ENCODE peak calls at places on chromosomes 7 and 10, in five cellular contexts. B, Y, H, K and X are unnamed samples. For H3K4me1, the result is how much of the 10 kb centered on the place peaks cover.

GRCh38 chr10:36489181-36489927 is 636.0 kb upstream of the ANKRD30A start:
- DNase-seq in H (no peak), Y (no peak), B (peak), K (no peak), X (peak)

GRCh38 chr7:66323114-66323513 is 118.0 kb downstream of the TPST1 start:
- DNase-seq in B (no peak), H (no peak), K (no peak), Y (no peak), X (no peak)

GRCh38 chr10:91891285-91892001 is 17.8 kb downstream of the FGFBP3 start:
- DNase-seq in H (no peak), K (no peak), B (no peak), Y (no peak), X (peak)

GRCh38 chr10:109149666-109150350 is 773.5 kb downstream of the XPNPEP1 start:
- DNase-seq in H (no peak), K (no peak), B (no peak), Y (no peak), X (no peak)

GRCh38 chr10:88743999-88744398 is 15.8 kb upstream of the LIPN start:
- DNase-seq in Y (peak), H (no peak), K (no peak), B (no peak), X (no peak)

GRCh38 chr10:133565441-133566294 is at the start of gene SYCE1:
- DNase-seq in K (no peak), B (no peak), H (no peak), Y (no peak), X (no peak)

GRCh38 chr7:36129048-36129534 is 24.0 kb upstream of the EEPD1 start:
- DNase-seq in H (peak), Y (peak), K (no peak), B (no peak), X (peak)

GRCh38 chr7:127514499-127514898 is 70.9 kb downstream of the GCC1 start:
- DNase-seq in Y (no peak), H (no peak), B (no peak), K (peak), X (no peak)

DNA sequence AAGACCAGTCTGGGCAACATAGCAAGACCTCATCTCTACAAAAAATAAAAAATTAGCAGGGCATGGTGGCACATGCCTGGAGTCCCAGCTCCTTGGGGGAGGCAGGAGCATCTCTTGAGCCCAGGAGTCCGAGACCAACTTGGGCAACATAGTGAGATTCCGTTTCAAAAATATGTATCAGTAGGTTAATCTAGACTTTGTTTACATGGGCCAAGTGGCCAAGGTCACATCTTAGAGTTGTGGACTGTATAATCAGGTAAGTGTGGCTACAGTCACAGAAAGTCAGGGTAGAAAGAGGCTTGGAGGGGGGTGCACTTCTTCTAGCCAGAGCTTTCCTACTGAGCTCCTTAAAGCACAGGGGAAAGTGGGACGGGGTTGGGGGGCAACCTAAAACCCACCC is 174.4 kb downstream of the CUX1 start:
- DNase-seq in B (no peak), H (no peak), Y (no peak), K (no peak), X (no peak)
- H3K4me1 ChIP-seq in B (under half), H (under half), Y (under half), K (under half), X (under half)

GRCh38 chr7:2117681-2118045 is 115.1 kb downstream of the MAD1L1 start:
- DNase-seq in B (no peak), H (no peak), Y (no peak), K (no peak), X (no peak)
- H3K4me1 ChIP-seq in B (under half), H (under half), Y (under half), K (under half), X (under half)

GRCh38 chr7:104926905-104927454 is 87.0 kb upstream of the KMT2E start:
- DNase-seq in Y (peak), B (no peak), H (peak), K (no peak), X (no peak)
- H3K4me1 ChIP-seq in Y (under half), B (under half), H (half or more), K (under half), X (under half)

GRCh38 chr7:143374556-143374955 is 6.6 kb upstream of the ZYX start:
- DNase-seq in H (no peak), K (no peak), B (no peak), Y (no peak), X (no peak)

GRCh38 chr7:143373255-143373794 is 7.8 kb upstream of the ZYX start:
- DNase-seq in K (no peak), H (no peak), B (no peak), Y (no peak), X (no peak)

GRCh38 chr7:143379607-143380263 is 1.4 kb upstream of the ZYX start:
- DNase-seq in H (no peak), B (no peak), K (no peak), Y (no peak), X (peak)

GRCh38 chr7:143375298-143376034 is 5.7 kb upstream of the ZYX start:
- DNase-seq in K (no peak), H (no peak), Y (no peak), B (no peak), X (no peak)

GRCh38 chr7:143376396-143376795 is 4.7 kb upstream of the ZYX start:
- DNase-seq in H (no peak), Y (no peak), K (no peak), B (no peak), X (no peak)
- H3K4me1 ChIP-seq in H (under half), Y (under half), K (under half), B (under half), X (under half)

GRCh38 chr10:93106631-93107072 is 33.0 kb downstream of the CYP26A1 start:
- DNase-seq in K (no peak), Y (no peak), B (no peak), H (no peak), X (no peak)

GRCh38 chr10:93113042-93113441 is 39.3 kb downstream of the CYP26A1 start:
- DNase-seq in H (no peak), B (no peak), K (no peak), Y (peak), X (no peak)

GRCh38 chr10:93115661-93116383 is 42.1 kb downstream of the CYP26A1 start:
- DNase-seq in H (peak), K (peak), B (peak), Y (peak), X (peak)

GRCh38 chr10:93110472-93111146 is 36.9 kb downstream of the CYP26A1 start:
- DNase-seq in K (no peak), B (no peak), Y (no peak), H (no peak), X (no peak)
- H3K4me1 ChIP-seq in K (under half), B (under half), Y (under half), H (under half), X (under half)